ENCODE peak calls at places on chromosomes 12 and 14, in five cellular contexts. Z, G, X, R and A are unnamed samples.

GRCh38 chr12:42921741-42922511 is 332.4 kb upstream of the PRICKLE1 start:
- DNase-seq in R (no peak), X (no peak), G (no peak), Z (no peak), A (no peak)

GRCh38 chr12:89138048-89138852 is 214.1 kb downstream of the DUSP6 start:
- DNase-seq in R (no peak), G (no peak), Z (no peak), X (no peak), A (no peak)

GRCh38 chr12:71652656-71653055 is 11.0 kb downstream of the ZFC3H1 start:
- DNase-seq in G (no peak), X (no peak), R (no peak), Z (no peak), A (no peak)

GRCh38 chr12:92365836-92366235 is 220.2 kb upstream of the BTG1 start:
- DNase-seq in R (no peak), G (no peak), X (no peak), Z (no peak), A (no peak)

GRCh38 chr14:68715032-68715924 is 77.6 kb downstream of the ZFP36L1 start:
- DNase-seq in Z (no peak), G (no peak), R (no peak), X (no peak), A (no peak)

GRCh38 chr14:31124197-31124596 is 83.4 kb downstream of the HECTD1 start:
- DNase-seq in Z (no peak), G (no peak), R (no peak), X (no peak), A (no peak)

GRCh38 chr14:73243341-73243740 is 6.0 kb downstream of the PAPLN start:
- DNase-seq in R (no peak), G (no peak), Z (no peak), X (no peak), A (no peak)

GRCh38 chr12:31308116-31308515 is 17.8 kb downstream of the SINHCAF start:
- DNase-seq in G (no peak), Z (no peak), X (no peak), R (no peak), A (no peak)

GRCh38 chr14:67410313-67410712 is 1.7 kb downstream of the PLEK2 start:
- DNase-seq in G (no peak), Z (peak; percentile 19), R (no peak), X (no peak), A (no peak)

GRCh38 chr14:91078095-91078737 is 17.8 kb upstream of the RPS6KA5 start:
- DNase-seq in X (no peak), G (no peak), Z (no peak), R (no peak), A (no peak)

GRCh38 chr14:68462683-68463082 is 330.2 kb downstream of the ZFP36L1 start:
- DNase-seq in G (no peak), X (no peak), R (no peak), Z (no peak), A (no peak)

GRCh38 chr14:76352639-76353281 is 23.2 kb upstream of the ESRRB start:
- DNase-seq in G (no peak), Z (peak; percentile 76), X (no peak), R (peak; percentile 25), A (peak; percentile 75)

GRCh38 chr12:117874842-117875434 is 93.9 kb downstream of the KSR2 start:
- DNase-seq in Z (peak; percentile 87), G (no peak), R (peak; percentile 29), X (peak; percentile 65), A (peak; percentile 34)

GRCh38 chr14:23119362-23120327 is 590 bp upstream of the CEBPE start:
- DNase-seq in G (no peak), R (peak; percentile 22), X (no peak), Z (no peak), A (no peak)

GRCh38 chr14:32940066-32940651 is 1.5 kb downstream of the NPAS3 start:
- DNase-seq in X (no peak), G (no peak), R (no peak), Z (no peak), A (no peak)

GRCh38 chr12:48795550-48796455 is 6.9 kb upstream of the ADCY6 start:
- DNase-seq in R (peak; percentile 37), Z (peak; percentile 60), X (peak; percentile 70), G (no peak), A (peak; percentile 91)

GRCh38 chr14:35853225-35853624 is 27.1 kb downstream of the BRMS1L start:
- DNase-seq in R (no peak), Z (no peak), G (no peak), X (no peak), A (no peak)

GRCh38 chr14:88962356-88962755 is 137.9 kb downstream of the TTC8 start:
- DNase-seq in X (no peak), G (no peak), R (no peak), Z (no peak), A (no peak)

GRCh38 chr12:124761876-124762275 is 101.8 kb downstream of the SCARB1 start:
- DNase-seq in G (no peak), X (no peak), R (no peak), Z (peak; percentile 51), A (no peak)

GRCh38 chr12:807041-807717 is 54.8 kb downstream of the WNK1 start:
- DNase-seq in R (no peak), X (no peak), G (no peak), Z (no peak), A (no peak)

GRCh38 chr14:27553820-27554219 is 956.0 kb upstream of the NOVA1 start:
- DNase-seq in R (no peak), X (no peak), Z (no peak), G (no peak), A (no peak)

GRCh38 chr12:132205271-132206092 is 61.2 kb downstream of the NOC4L start:
- DNase-seq in X (no peak), Z (no peak), R (no peak), G (no peak), A (no peak)

GRCh38 chr12:5434647-5434968 is 2.7 kb downstream of the NTF3 start:
- DNase-seq in X (no peak), G (no peak), Z (no peak), R (no peak), A (no peak)

GRCh38 chr12:65164244-65164643 is 5.1 kb upstream of the LEMD3 start:
- DNase-seq in R (no peak), Z (no peak), X (no peak), G (no peak), A (no peak)

DNA sequence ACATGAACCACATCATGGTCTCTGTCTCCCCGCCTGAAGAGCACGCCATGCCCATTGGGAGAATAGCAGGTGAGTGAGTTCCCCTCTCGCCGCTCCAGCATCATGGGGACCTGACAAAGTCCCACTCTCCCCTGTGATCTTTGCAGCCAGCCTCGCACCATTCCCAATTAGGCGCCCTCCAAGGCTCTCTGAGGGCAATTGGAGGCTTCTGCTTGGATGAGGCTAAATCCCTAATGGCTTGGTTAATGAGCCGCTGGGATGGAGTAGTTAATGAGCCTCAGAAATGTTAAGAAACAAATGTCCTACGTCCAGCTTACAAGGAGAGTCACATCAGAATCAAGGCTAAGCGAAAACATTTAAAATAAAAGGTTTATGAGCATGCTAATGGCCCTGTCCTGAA is 200.8 kb upstream of the BCL2L14 start:
- DNase-seq in X (no peak), Z (no peak), G (no peak), R (no peak), A (no peak)
- TF ChIP-seq CTCF in X (no peak), Z (no peak), G (no peak), R (no peak), A (no peak)

DNA sequence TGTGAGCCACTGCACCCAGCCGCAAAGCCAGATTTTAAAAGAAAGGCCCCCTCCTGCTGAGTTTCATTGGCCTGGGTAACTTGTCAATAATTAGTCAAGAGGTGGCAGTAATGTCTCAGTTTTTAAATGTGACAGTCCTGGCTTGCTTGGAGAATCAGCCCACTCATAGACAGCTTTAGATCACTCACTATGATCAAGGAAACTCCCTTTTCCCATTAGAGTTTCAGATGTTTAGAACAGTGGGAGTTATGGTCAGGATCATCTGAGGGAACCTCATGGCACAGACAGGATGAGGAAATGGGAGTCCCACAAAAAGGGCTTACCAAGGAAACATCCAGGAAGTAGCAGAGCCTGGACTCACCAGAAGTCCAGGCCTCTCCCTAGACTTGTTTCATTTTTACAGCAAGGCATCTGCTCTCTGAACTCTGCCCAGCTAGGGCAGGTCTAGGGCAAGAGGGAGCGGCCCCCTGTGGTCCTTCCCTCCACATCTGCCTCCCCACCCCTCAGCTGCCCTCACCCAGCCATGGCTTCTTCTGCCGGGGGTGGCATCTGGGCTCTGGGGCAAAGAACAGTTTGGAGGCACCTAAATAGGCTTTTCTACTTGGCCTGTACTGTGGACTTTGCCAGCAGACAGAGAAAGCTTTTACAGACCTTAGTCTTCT is 11.2 kb downstream of the BCL2L14 start:
- DNase-seq in X (no peak), R (no peak), G (no peak), Z (peak; percentile 18), A (peak; percentile 42)
- TF ChIP-seq CTCF in X (peak; percentile 23), R (no peak), G (no peak), Z (no peak), A (peak; percentile 56)

GRCh38 chr14:105042813-105043212 is 21.9 kb upstream of the CDCA4 start:
- DNase-seq in Z (no peak), R (no peak), X (no peak), G (no peak), A (no peak)

GRCh38 chr14:105046891-105047282 is 18.3 kb downstream of the GPR132 start:
- DNase-seq in G (no peak), R (no peak), X (no peak), Z (no peak), A (no peak)

GRCh38 chr14:105043656-105044055 is 21.6 kb downstream of the GPR132 start:
- DNase-seq in Z (no peak), X (no peak), R (no peak), G (no peak), A (no peak)

GRCh38 chr14:105047283-105048016 is 17.8 kb downstream of the GPR132 start:
- DNase-seq in Z (no peak), R (no peak), X (no peak), G (no peak), A (no peak)

DNA sequence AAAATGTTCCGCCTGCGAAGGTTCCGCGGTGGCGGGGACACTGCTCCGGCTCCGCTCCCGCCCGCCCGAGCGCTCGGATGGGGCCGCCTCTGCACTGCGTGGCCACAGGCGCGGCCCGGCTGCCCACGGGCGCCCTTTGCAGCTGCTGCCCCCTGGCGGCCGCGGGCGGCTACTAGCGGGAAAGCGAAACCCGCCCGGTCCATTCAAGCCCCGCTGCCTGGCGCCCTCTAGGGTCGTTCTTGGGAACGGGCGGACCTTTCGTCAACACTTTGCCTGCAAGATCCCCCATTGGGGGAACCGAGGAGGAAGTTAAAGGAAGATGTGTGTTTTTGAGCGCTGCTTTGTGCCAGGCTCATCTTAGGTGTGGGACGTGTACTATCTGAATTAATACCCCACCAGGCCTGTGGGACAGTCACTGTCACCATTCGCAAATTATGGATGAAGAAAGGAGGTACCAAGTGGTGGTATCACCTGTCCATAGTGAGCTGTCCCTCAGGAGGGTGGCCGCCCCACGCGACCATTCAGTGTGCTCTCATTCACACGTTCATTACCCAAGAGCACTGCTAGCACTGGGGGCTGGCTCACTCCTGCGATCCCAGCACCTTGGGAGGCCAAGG is 19.4 kb downstream of the GPR132 start:
- DNase-seq in G (peak; percentile 52), X (peak; percentile 92), R (peak; percentile 92), Z (no peak), A (peak; percentile 95)
- TF ChIP-seq CTCF in G (peak; percentile 100), X (peak; percentile 100), R (peak; percentile 100), Z (peak; percentile 52), A (peak; percentile 98)

GRCh38 chr12:13900718-13901117 is 80.7 kb downstream of the GRIN2B start:
- DNase-seq in X (no peak), G (no peak), Z (no peak), R (no peak), A (no peak)

GRCh38 chr12:13905795-13906194 is 75.6 kb downstream of the GRIN2B start:
- DNase-seq in R (no peak), G (no peak), Z (peak; percentile 4), X (no peak), A (no peak)
- TF ChIP-seq CTCF in R (no peak), G (no peak), Z (no peak), X (no peak), A (no peak)

GRCh38 chr12:78120866-78121590 is 290.3 kb downstream of the NAV3 start:
- DNase-seq in G (no peak), R (no peak), Z (peak; percentile 15), X (no peak), A (no peak)
- TF ChIP-seq CTCF in G (no peak), R (no peak), Z (no peak), X (no peak), A (peak; percentile 56)